ENCODE peak calls at places on chromosomes 6 and 20, in ten cellular contexts. K is hippocampal formation; Y is stimulated activated CD8-positive, alpha-beta memory T cell treated with anti-CD3 and anti-CD28 coated beads, Interleukin-15, amount 100 ng/mL, for 48 hours; E is stimulated activated CD4-positive, alpha-beta T cell treated with anti-CD3 and anti-CD28 coated beads, Interleukin-1b, Interleukin-23, amount 100 ng/mL, for 24 hours; O is NCI-H345; W is HT-29; S is foreskin fibroblast; Q is Daoy; P is KG1; V is lung. D is an unnamed sample.
A peak's percentile ranks its signal among the peaks of the same experiment; 100 is the strongest.

GRCh38 chr6:40845588-40845987 is 193.4 kb downstream of the UNC5CL start:
- DNase-seq in K (no peak), Y (no peak), E (no peak), O (no peak), W (peak; percentile 65), S (peak; percentile 56), Q (peak; percentile 38), P (no peak), V (no peak), D (peak; percentile 5)

GRCh38 chr6:5094327-5094726 is 9.2 kb downstream of the PPP1R3G start:
- DNase-seq in K (no peak), Y (no peak), E (no peak), O (no peak), W (no peak), S (peak; percentile 92), Q (peak; percentile 75), P (no peak), V (no peak), D (no peak)

GRCh38 chr6:145147559-145147958 is 587.8 kb downstream of the EPM2A start:
- DNase-seq in K (no peak), Y (no peak), E (no peak), O (no peak), W (no peak), S (peak; percentile 81), Q (no peak), P (no peak), V (no peak), D (no peak)

GRCh38 chr6:2531426-2532208 is 219.1 kb downstream of the MYLK4 start:
- DNase-seq in K (no peak), Y (no peak), E (no peak), O (no peak), W (no peak), S (peak; percentile 95), Q (peak; percentile 81), P (no peak), V (no peak), D (no peak)

GRCh38 chr20:46751856-46752255 is 42.4 kb downstream of the SLC2A10 start:
- DNase-seq in K (peak; percentile 7), Y (no peak), E (no peak), O (no peak), W (no peak), S (peak; percentile 74), Q (peak; percentile 43), P (no peak), V (no peak), D (no peak)

GRCh38 chr6:80469977-80470376 is 363.5 kb downstream of the BCKDHB start:
- DNase-seq in K (no peak), Y (no peak), E (no peak), O (no peak), W (no peak), S (no peak), Q (no peak), P (no peak), V (no peak), D (no peak)

GRCh38 chr6:85395746-85396145 is 54.1 kb upstream of the NT5E start:
- DNase-seq in K (no peak), Y (no peak), E (no peak), O (no peak), W (no peak), S (no peak), Q (no peak), P (no peak), V (no peak), D (no peak)

GRCh38 chr6:158207452-158207788 is 39.3 kb downstream of the GTF2H5 start:
- DNase-seq in K (no peak), Y (no peak), E (no peak), O (no peak), W (no peak), S (peak; percentile 28), Q (peak; percentile 36), P (no peak), V (no peak), D (no peak)

GRCh38 chr20:4341804-4342560 is 326.6 kb upstream of the RNF24 start:
- DNase-seq in K (no peak), Y (no peak), E (no peak), O (no peak), W (no peak), S (peak; percentile 76), Q (peak; percentile 70), P (no peak), V (no peak), D (no peak)

GRCh38 chr6:143677891-143678737 is at the start of gene PHACTR2:
- DNase-seq in K (peak; percentile 54), Y (peak; percentile 29), E (peak; percentile 33), O (peak; percentile 49), W (peak; percentile 59), S (peak; percentile 85), Q (peak; percentile 72), P (peak; percentile 45), V (peak; percentile 81), D (peak; percentile 47)